ENCODE peak calls at places on chromosomes 13 and 19, in seven cellular contexts. One of them, this sample, is unnamed.

GRCh38 chr13:85509512-85509911 is 289.7 kb downstream of the SLITRK6 start:
- DNase-seq in OCI-LY7: no peak
- DNase-seq in foreskin keratinocyte: peak; percentile 81
- DNase-seq in endothelial cell: no peak
- DNase-seq in cardiac muscle cell: no peak
- DNase-seq in activated B cell treated with CpG ODN at 0.5 μM for 24 hours: no peak
- DNase-seq in brain microvascular endothelial cell: peak; percentile 63
- DNase-seq in this sample: no peak

GRCh38 chr13:102721800-102722231 is 27.0 kb upstream of the METTL21C start:
- DNase-seq in endothelial cell: no peak
- DNase-seq in cardiac muscle cell: no peak
- DNase-seq in brain microvascular endothelial cell: no peak
- DNase-seq in foreskin keratinocyte: no peak
- DNase-seq in activated B cell treated with CpG ODN at 0.5 μM for 24 hours: no peak
- DNase-seq in OCI-LY7: no peak
- DNase-seq in this sample: no peak

GRCh38 chr19:8241646-8242045 is 32.5 kb downstream of the CERS4 start:
- DNase-seq in cardiac muscle cell: no peak
- DNase-seq in activated B cell treated with CpG ODN at 0.5 μM for 24 hours: no peak
- DNase-seq in OCI-LY7: no peak
- DNase-seq in foreskin keratinocyte: no peak
- DNase-seq in endothelial cell: no peak
- DNase-seq in brain microvascular endothelial cell: no peak
- DNase-seq in this sample: no peak

GRCh38 chr13:40375522-40376171 is 290.8 kb downstream of the FOXO1 start:
- DNase-seq in endothelial cell: no peak
- DNase-seq in OCI-LY7: no peak
- DNase-seq in brain microvascular endothelial cell: no peak
- DNase-seq in foreskin keratinocyte: no peak
- DNase-seq in activated B cell treated with CpG ODN at 0.5 μM for 24 hours: no peak
- DNase-seq in cardiac muscle cell: no peak
- DNase-seq in this sample: no peak

GRCh38 chr19:35055715-35056179 is 14.2 kb downstream of the HPN start:
- DNase-seq in activated B cell treated with CpG ODN at 0.5 μM for 24 hours: no peak
- DNase-seq in brain microvascular endothelial cell: no peak
- DNase-seq in OCI-LY7: peak; percentile 76
- DNase-seq in endothelial cell: no peak
- DNase-seq in foreskin keratinocyte: no peak
- DNase-seq in cardiac muscle cell: no peak
- DNase-seq in this sample: peak; percentile 46

GRCh38 chr19:40588110-40588854 is 11.6 kb downstream of the SHKBP1 start:
- DNase-seq in cardiac muscle cell: no peak
- DNase-seq in OCI-LY7: no peak
- DNase-seq in endothelial cell: no peak
- DNase-seq in foreskin keratinocyte: peak; percentile 39
- DNase-seq in brain microvascular endothelial cell: peak; percentile 32
- DNase-seq in activated B cell treated with CpG ODN at 0.5 μM for 24 hours: no peak
- DNase-seq in this sample: no peak

GRCh38 chr19:1250374-1251232 is 2.2 kb downstream of the MIDN start:
- DNase-seq in endothelial cell: peak; percentile 77
- DNase-seq in activated B cell treated with CpG ODN at 0.5 μM for 24 hours: peak; percentile 60
- DNase-seq in foreskin keratinocyte: no peak
- DNase-seq in brain microvascular endothelial cell: peak; percentile 40
- DNase-seq in OCI-LY7: peak; percentile 74
- DNase-seq in cardiac muscle cell: peak; percentile 88
- DNase-seq in this sample: peak; percentile 69

GRCh38 chr13:97474581-97474980 is 40.6 kb downstream of the RAP2A start:
- DNase-seq in foreskin keratinocyte: no peak
- DNase-seq in brain microvascular endothelial cell: no peak
- DNase-seq in OCI-LY7: no peak
- DNase-seq in cardiac muscle cell: no peak
- DNase-seq in endothelial cell: no peak
- DNase-seq in activated B cell treated with CpG ODN at 0.5 μM for 24 hours: no peak
- DNase-seq in this sample: no peak

GRCh38 chr19:6464070-6464873 is at the start of gene CRB3:
- DNase-seq in foreskin keratinocyte: peak; percentile 75
- DNase-seq in brain microvascular endothelial cell: no peak
- DNase-seq in endothelial cell: no peak
- DNase-seq in cardiac muscle cell: no peak
- DNase-seq in OCI-LY7: no peak
- DNase-seq in activated B cell treated with CpG ODN at 0.5 μM for 24 hours: no peak
- DNase-seq in this sample: peak; percentile 33

GRCh38 chr19:47729468-47729798 is 15.9 kb upstream of the NOP53 start:
- DNase-seq in foreskin keratinocyte: peak; percentile 92
- DNase-seq in endothelial cell: peak; percentile 36
- DNase-seq in activated B cell treated with CpG ODN at 0.5 μM for 24 hours: no peak
- DNase-seq in cardiac muscle cell: no peak
- DNase-seq in OCI-LY7: no peak
- DNase-seq in brain microvascular endothelial cell: no peak
- DNase-seq in this sample: peak; percentile 54

GRCh38 chr19:18278521-18279265 is 2.7 kb downstream of the JUND start:
- DNase-seq in foreskin keratinocyte: no peak
- DNase-seq in cardiac muscle cell: no peak
- DNase-seq in activated B cell treated with CpG ODN at 0.5 μM for 24 hours: no peak
- DNase-seq in OCI-LY7: peak; percentile 41
- DNase-seq in brain microvascular endothelial cell: peak; percentile 25
- DNase-seq in endothelial cell: no peak
- DNase-seq in this sample: peak; percentile 77

GRCh38 chr13:77047649-77048343 is 20.8 kb upstream of the FBXL3 start:
- DNase-seq in foreskin keratinocyte: no peak
- DNase-seq in cardiac muscle cell: no peak
- DNase-seq in OCI-LY7: no peak
- DNase-seq in endothelial cell: no peak
- DNase-seq in activated B cell treated with CpG ODN at 0.5 μM for 24 hours: no peak
- DNase-seq in brain microvascular endothelial cell: no peak
- DNase-seq in this sample: no peak

GRCh38 chr19:2529473-2529918 is 53.6 kb downstream of the GADD45B start:
- DNase-seq in endothelial cell: no peak
- DNase-seq in foreskin keratinocyte: peak; percentile 99
- DNase-seq in activated B cell treated with CpG ODN at 0.5 μM for 24 hours: no peak
- DNase-seq in OCI-LY7: no peak
- DNase-seq in cardiac muscle cell: no peak
- DNase-seq in brain microvascular endothelial cell: peak; percentile 90
- DNase-seq in this sample: no peak

GRCh38 chr19:55189424-55189823 is 9.3 kb upstream of the SYT5 start:
- DNase-seq in brain microvascular endothelial cell: peak; percentile 96
- DNase-seq in OCI-LY7: no peak
- DNase-seq in endothelial cell: no peak
- DNase-seq in foreskin keratinocyte: peak; percentile 100
- DNase-seq in cardiac muscle cell: no peak
- DNase-seq in activated B cell treated with CpG ODN at 0.5 μM for 24 hours: no peak
- DNase-seq in this sample: no peak

GRCh38 chr19:28242317-28242927 is 970.5 kb downstream of the UQCRFS1 start:
- DNase-seq in activated B cell treated with CpG ODN at 0.5 μM for 24 hours: no peak
- DNase-seq in brain microvascular endothelial cell: peak; percentile 12
- DNase-seq in cardiac muscle cell: peak; percentile 62
- DNase-seq in OCI-LY7: peak; percentile 53
- DNase-seq in endothelial cell: peak; percentile 58
- DNase-seq in foreskin keratinocyte: no peak
- DNase-seq in this sample: peak; percentile 38

GRCh38 chr19:20162821-20163220 is 4.2 kb upstream of the ZNF486 start:
- DNase-seq in brain microvascular endothelial cell: no peak
- DNase-seq in OCI-LY7: peak; percentile 56
- DNase-seq in foreskin keratinocyte: no peak
- DNase-seq in endothelial cell: peak; percentile 42
- DNase-seq in activated B cell treated with CpG ODN at 0.5 μM for 24 hours: no peak
- DNase-seq in cardiac muscle cell: no peak
- DNase-seq in this sample: peak; percentile 37

GRCh38 chr19:11453468-11454341 is 18.3 kb downstream of the PRKCSH start:
- DNase-seq in OCI-LY7: peak; percentile 44
- DNase-seq in brain microvascular endothelial cell: no peak
- DNase-seq in activated B cell treated with CpG ODN at 0.5 μM for 24 hours: no peak
- DNase-seq in cardiac muscle cell: no peak
- DNase-seq in endothelial cell: peak; percentile 39
- DNase-seq in foreskin keratinocyte: no peak
- DNase-seq in this sample: peak; percentile 35
- TF ChIP-seq CTCF in OCI-LY7: peak; percentile 87
- TF ChIP-seq CTCF in brain microvascular endothelial cell: peak; percentile 67
- TF ChIP-seq CTCF in activated B cell treated with CpG ODN at 0.5 μM for 24 hours: no peak
- TF ChIP-seq CTCF in cardiac muscle cell: peak; percentile 32
- TF ChIP-seq CTCF in endothelial cell: peak; percentile 65
- TF ChIP-seq CTCF in foreskin keratinocyte: peak; percentile 40
- TF ChIP-seq CTCF in this sample: no peak

DNA sequence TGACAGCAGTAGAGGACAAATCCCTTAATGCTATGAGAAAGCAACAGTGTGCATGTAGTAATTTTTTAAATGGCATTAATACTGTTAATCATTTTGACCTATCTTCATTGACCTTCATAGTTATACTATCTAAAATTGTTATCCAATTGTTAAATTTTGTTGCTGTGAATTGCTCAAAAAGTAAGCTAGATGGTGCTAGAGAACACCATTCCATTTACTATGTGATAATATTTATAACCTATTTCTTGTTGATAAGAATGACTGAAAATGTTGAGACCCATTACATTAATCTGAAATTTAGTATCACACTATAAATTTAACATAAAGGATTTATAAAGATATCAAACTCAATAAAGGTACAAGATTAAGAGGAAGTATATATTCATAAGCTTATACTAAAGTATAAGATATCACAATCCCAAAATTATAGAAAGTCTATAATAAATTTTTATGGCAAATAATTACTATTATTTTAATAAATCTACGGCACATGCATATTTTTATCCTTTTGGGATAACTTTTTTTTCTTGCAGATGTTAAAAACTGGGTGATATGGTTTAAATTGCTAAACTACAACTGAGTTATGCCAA is 1573.3 kb downstream of the PCDH9 start:
- DNase-seq in foreskin keratinocyte: no peak
- DNase-seq in brain microvascular endothelial cell: no peak
- DNase-seq in endothelial cell: no peak
- DNase-seq in cardiac muscle cell: no peak
- DNase-seq in OCI-LY7: peak; percentile 6
- DNase-seq in activated B cell treated with CpG ODN at 0.5 μM for 24 hours: no peak
- DNase-seq in this sample: no peak
- TF ChIP-seq CTCF in foreskin keratinocyte: peak; percentile 57
- TF ChIP-seq CTCF in brain microvascular endothelial cell: peak; percentile 37
- TF ChIP-seq CTCF in endothelial cell: peak; percentile 48
- TF ChIP-seq CTCF in cardiac muscle cell: peak; percentile 67
- TF ChIP-seq CTCF in OCI-LY7: peak; percentile 79
- TF ChIP-seq CTCF in activated B cell treated with CpG ODN at 0.5 μM for 24 hours: no peak
- TF ChIP-seq CTCF in this sample: no peak

GRCh38 chr13:113083402-113084061 is 22.1 kb upstream of the F7 start:
- DNase-seq in foreskin keratinocyte: peak; percentile 32
- DNase-seq in brain microvascular endothelial cell: no peak
- DNase-seq in cardiac muscle cell: no peak
- DNase-seq in activated B cell treated with CpG ODN at 0.5 μM for 24 hours: no peak
- DNase-seq in OCI-LY7: no peak
- DNase-seq in endothelial cell: no peak
- DNase-seq in this sample: no peak

GRCh38 chr13:113084943-113085540 is 20.5 kb upstream of the F7 start:
- DNase-seq in endothelial cell: no peak
- DNase-seq in activated B cell treated with CpG ODN at 0.5 μM for 24 hours: no peak
- DNase-seq in cardiac muscle cell: no peak
- DNase-seq in brain microvascular endothelial cell: no peak
- DNase-seq in foreskin keratinocyte: no peak
- DNase-seq in OCI-LY7: no peak
- DNase-seq in this sample: no peak

GRCh38 chr13:113086031-113086750 is 19.4 kb upstream of the F7 start:
- DNase-seq in OCI-LY7: no peak
- DNase-seq in cardiac muscle cell: no peak
- DNase-seq in activated B cell treated with CpG ODN at 0.5 μM for 24 hours: no peak
- DNase-seq in endothelial cell: no peak
- DNase-seq in foreskin keratinocyte: no peak
- DNase-seq in brain microvascular endothelial cell: no peak
- DNase-seq in this sample: no peak

GRCh38 chr13:113083022-113083373 is 22.6 kb upstream of the F7 start:
- DNase-seq in brain microvascular endothelial cell: no peak
- DNase-seq in activated B cell treated with CpG ODN at 0.5 μM for 24 hours: no peak
- DNase-seq in OCI-LY7: no peak
- DNase-seq in cardiac muscle cell: no peak
- DNase-seq in foreskin keratinocyte: no peak
- DNase-seq in endothelial cell: no peak
- DNase-seq in this sample: no peak

DNA sequence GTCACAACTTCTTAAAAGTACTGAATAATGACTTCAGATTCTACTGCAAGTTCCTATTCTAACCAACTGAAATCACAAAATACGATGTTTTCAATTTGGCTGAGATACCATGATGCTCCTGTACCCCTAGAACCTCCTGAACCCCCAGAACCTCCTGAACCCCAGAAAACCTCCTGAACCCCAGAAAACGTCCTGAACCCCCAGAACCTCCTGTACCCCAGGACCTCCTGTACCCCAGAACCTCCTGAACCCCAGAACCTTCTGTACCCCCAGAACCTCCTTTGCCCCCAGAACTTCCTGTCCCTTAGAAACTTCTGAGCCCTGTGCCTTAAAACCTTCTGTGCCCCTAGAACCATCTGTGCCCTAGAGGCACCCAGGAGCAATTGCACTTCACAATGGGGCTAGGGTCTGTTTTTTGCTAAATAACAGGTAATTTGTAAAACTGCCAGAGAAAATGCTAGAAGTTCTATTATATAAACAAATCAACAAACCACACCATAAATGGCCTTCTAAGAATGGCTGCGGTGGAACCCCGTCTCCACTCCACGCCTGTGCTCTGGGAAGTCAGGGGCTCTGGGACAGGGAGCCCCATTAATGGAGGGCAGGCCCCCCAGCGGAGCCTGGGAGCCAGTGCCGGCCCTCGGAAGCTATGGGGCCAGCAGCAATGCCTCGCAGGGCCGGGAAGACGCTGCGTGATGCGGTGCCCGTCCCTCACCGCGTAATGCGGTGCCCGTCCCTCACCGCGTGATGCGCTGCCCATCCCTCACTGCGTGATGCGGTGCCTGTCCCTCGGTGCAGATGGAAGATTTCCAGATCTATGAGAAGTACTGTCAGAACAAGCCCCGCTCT is 21.3 kb upstream of the F7 start:
- DNase-seq in OCI-LY7: no peak
- DNase-seq in endothelial cell: no peak
- DNase-seq in foreskin keratinocyte: no peak
- DNase-seq in activated B cell treated with CpG ODN at 0.5 μM for 24 hours: no peak
- DNase-seq in brain microvascular endothelial cell: no peak
- DNase-seq in cardiac muscle cell: no peak
- DNase-seq in this sample: no peak
- TF ChIP-seq CTCF in OCI-LY7: no peak
- TF ChIP-seq CTCF in endothelial cell: peak; percentile 32
- TF ChIP-seq CTCF in foreskin keratinocyte: no peak
- TF ChIP-seq CTCF in activated B cell treated with CpG ODN at 0.5 μM for 24 hours: no peak
- TF ChIP-seq CTCF in brain microvascular endothelial cell: peak; percentile 35
- TF ChIP-seq CTCF in cardiac muscle cell: peak; percentile 16
- TF ChIP-seq CTCF in this sample: no peak

DNA sequence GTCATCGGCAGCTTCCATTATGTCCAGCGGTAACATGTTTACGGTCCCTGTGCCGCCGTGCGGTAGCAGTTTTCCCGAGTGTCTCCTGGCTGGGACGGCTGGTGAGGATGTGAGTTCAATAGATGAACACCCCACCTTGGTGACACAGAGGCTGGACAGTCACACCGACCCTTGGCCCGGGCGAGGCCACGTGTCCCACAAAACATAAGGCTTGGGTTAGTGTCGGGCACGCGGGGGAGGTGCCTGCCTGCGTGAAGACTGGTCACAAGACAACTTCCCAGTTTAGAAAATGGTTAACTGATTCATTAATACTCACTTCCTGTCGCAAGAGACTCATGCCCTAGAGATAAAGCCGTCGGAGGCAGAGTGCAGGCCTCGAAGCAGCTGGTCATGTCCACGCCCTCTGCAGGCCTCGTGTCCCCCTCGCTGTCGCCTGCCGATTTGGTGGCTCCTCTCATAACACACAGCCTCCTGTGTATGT is 17.2 kb downstream of the RASA3 start:
- DNase-seq in cardiac muscle cell: no peak
- DNase-seq in foreskin keratinocyte: peak; percentile 54
- DNase-seq in OCI-LY7: no peak
- DNase-seq in activated B cell treated with CpG ODN at 0.5 μM for 24 hours: no peak
- DNase-seq in brain microvascular endothelial cell: peak; percentile 89
- DNase-seq in endothelial cell: no peak
- DNase-seq in this sample: peak; percentile 52
- TF ChIP-seq CTCF in cardiac muscle cell: peak; percentile 22
- TF ChIP-seq CTCF in foreskin keratinocyte: peak; percentile 32
- TF ChIP-seq CTCF in OCI-LY7: no peak
- TF ChIP-seq CTCF in activated B cell treated with CpG ODN at 0.5 μM for 24 hours: no peak
- TF ChIP-seq CTCF in brain microvascular endothelial cell: peak; percentile 55
- TF ChIP-seq CTCF in endothelial cell: no peak
- TF ChIP-seq CTCF in this sample: no peak

This sample was measured in activated CD8-positive, alpha-beta T cell treated with anti-CD3 and anti-CD28 coated beads for 36 hours.